ENCODE peak calls at places on chromosomes 3 and 15, in five cellular contexts. W, S, V, D and G are unnamed samples.

GRCh38 chr15:43229977-43230376 is 9.2 kb upstream of the EPB42 start:
- DNase-seq in W (peak), S (no peak), V (no peak), D (no peak), G (no peak)

GRCh38 chr15:69976366-69976994 is 121.2 kb downstream of the TLE3 start:
- DNase-seq in D (no peak), W (no peak), V (peak), S (peak), G (no peak)

GRCh38 chr15:92392966-92393286 is 755 bp upstream of the ST8SIA2 start:
- DNase-seq in S (no peak), D (peak), V (no peak), W (no peak), G (no peak)

GRCh38 chr3:171455603-171456550 is 4.3 kb downstream of the TNIK start:
- DNase-seq in V (no peak), W (peak), D (no peak), S (no peak), G (no peak)

GRCh38 chr3:36730965-36731364 is 33.4 kb downstream of the DCLK3 start:
- DNase-seq in D (no peak), V (no peak), W (no peak), S (no peak), G (no peak)

GRCh38 chr3:20700702-20701101 is 514.7 kb upstream of the SGO1 start:
- DNase-seq in D (no peak), S (no peak), V (no peak), W (no peak), G (no peak)

GRCh38 chr3:188510366-188510765 is 356.4 kb downstream of the LPP start:
- DNase-seq in S (no peak), V (no peak), D (no peak), W (no peak), G (no peak)

GRCh38 chr15:68258684-68259083 is 18.9 kb upstream of the FEM1B start:
- DNase-seq in W (no peak), S (no peak), V (peak), D (no peak), G (no peak)

GRCh38 chr15:88467935-88468528 is 524 bp downstream of the MRPS11 start:
- DNase-seq in S (peak), D (peak), V (no peak), W (no peak), G (no peak)

GRCh38 chr3:14200841-14201240 is 22.2 kb downstream of the LSM3 start:
- DNase-seq in D (no peak), S (no peak), V (no peak), W (no peak), G (no peak)

GRCh38 chr15:33344530-33344929 is 33.8 kb downstream of the RYR3 start:
- DNase-seq in S (no peak), W (no peak), V (no peak), D (no peak), G (no peak)

GRCh38 chr15:89907289-89907688 is 5.5 kb downstream of the ARPIN start:
- DNase-seq in S (no peak), W (no peak), V (no peak), D (no peak), G (no peak)

GRCh38 chr3:169264711-169265110 is 398.8 kb downstream of the MECOM start:
- DNase-seq in S (no peak), V (no peak), D (peak), W (peak), G (no peak)

GRCh38 chr3:31462050-31462569 is 70.6 kb upstream of the STT3B start:
- DNase-seq in V (no peak), D (no peak), S (no peak), W (no peak), G (no peak)

GRCh38 chr3:137012097-137012501 is 54.3 kb downstream of the IL20RB start:
- DNase-seq in D (no peak), V (no peak), S (no peak), W (no peak), G (no peak)

GRCh38 chr3:63051920-63052319 is 176.7 kb upstream of the CADPS start:
- DNase-seq in W (no peak), D (no peak), S (no peak), V (no peak), G (no peak)

GRCh38 chr15:70532536-70533186 is 230.7 kb downstream of the UACA start:
- DNase-seq in W (no peak), S (no peak), V (no peak), D (no peak), G (no peak)

GRCh38 chr3:132232231-132232792 is 84.9 kb upstream of the ACP3 start:
- DNase-seq in V (no peak), S (no peak), D (no peak), W (no peak), G (no peak)

GRCh38 chr15:101320501-101321052 is 25.5 kb upstream of the SNRPA1 start:
- DNase-seq in D (no peak), S (peak), W (peak), V (peak), G (peak)

GRCh38 chr3:177051419-177051818 is 145.9 kb downstream of the TBL1XR1 start:
- DNase-seq in W (no peak), V (no peak), D (peak), S (no peak), G (no peak)

GRCh38 chr3:13504161-13504831 is 24.2 kb downstream of the HDAC11 start:
- DNase-seq in V (no peak), S (no peak), W (peak), D (no peak), G (no peak)

GRCh38 chr3:12660196-12660595 is 3.7 kb downstream of the RAF1 start:
- DNase-seq in D (no peak), S (no peak), V (no peak), W (no peak), G (no peak)

GRCh38 chr3:159029306-159030026 is 227.6 kb downstream of the MFSD1 start:
- DNase-seq in S (no peak), W (no peak), V (no peak), D (no peak), G (no peak)

GRCh38 chr3:166455724-166456123 is 618.5 kb upstream of the BCHE start:
- DNase-seq in D (no peak), V (no peak), W (no peak), S (no peak), G (no peak)

GRCh38 chr3:186922224-186922623 is 8.1 kb upstream of the ST6GAL1 start:
- DNase-seq in S (no peak), V (no peak), W (no peak), D (no peak), G (no peak)

GRCh38 chr3:11718582-11719405 is 75.1 kb upstream of the VGLL4 start:
- DNase-seq in W (peak), S (peak), V (peak), D (peak), G (no peak)

GRCh38 chr15:51702710-51703109 is 21.4 kb downstream of the SCG3 start:
- DNase-seq in D (no peak), V (no peak), W (no peak), S (no peak), G (no peak)

DNA sequence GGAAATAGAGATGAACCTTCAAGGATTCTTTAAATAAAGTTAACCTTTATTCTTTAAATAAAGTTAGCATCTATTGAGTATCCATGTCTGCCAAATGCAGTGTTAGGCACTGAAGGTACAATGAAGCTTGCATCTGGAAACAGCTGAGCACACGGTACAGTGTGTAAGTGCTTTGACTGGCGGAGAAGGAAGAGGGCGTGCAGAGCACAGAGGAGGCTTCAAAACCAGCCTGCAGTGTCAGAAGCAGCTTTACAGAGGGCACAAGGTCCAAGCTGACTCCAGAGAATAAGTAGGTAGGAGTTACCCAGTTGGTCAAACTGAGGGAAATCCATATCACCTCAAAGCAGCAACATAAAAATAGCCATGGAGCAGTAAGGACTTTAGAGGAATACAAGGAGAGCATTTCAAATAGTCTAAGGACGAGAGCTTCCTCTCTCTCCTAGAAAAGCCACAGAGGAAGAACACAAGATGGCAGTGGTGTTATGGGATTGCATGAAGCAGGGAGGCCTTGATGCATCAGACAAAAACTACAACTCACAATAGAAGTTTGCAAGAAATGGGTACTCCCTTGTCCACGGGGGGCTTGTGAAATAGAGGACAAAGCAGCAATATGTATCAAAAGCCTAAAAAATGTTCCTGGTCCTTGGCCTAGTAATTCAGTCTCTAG is 60.3 kb upstream of the PPP2R3A start:
- DNase-seq in W (no peak), D (no peak), V (no peak), S (no peak), G (no peak)
- TF ChIP-seq CTCF in W (no peak), D (peak), V (no peak), S (no peak), G (no peak)

GRCh38 chr3:142127941-142128658 is 21.2 kb downstream of the TFDP2 start:
- DNase-seq in W (no peak), D (no peak), S (no peak), V (no peak), G (no peak)

GRCh38 chr3:142124243-142124642 is 25.1 kb downstream of the TFDP2 start:
- DNase-seq in S (no peak), W (no peak), D (no peak), V (no peak), G (no peak)

GRCh38 chr3:142134799-142135325 is 14.5 kb downstream of the TFDP2 start:
- DNase-seq in W (no peak), V (no peak), D (no peak), S (no peak), G (no peak)

GRCh38 chr3:142129516-142130171 is 19.7 kb downstream of the TFDP2 start:
- DNase-seq in V (no peak), S (no peak), W (no peak), D (no peak), G (no peak)
- TF ChIP-seq CTCF in V (no peak), S (peak), W (no peak), D (peak), G (no peak)

GRCh38 chr3:43699864-43700263 is 9.1 kb downstream of the ABHD5 start:
- DNase-seq in S (no peak), D (peak), V (no peak), W (no peak), G (no peak)
- TF ChIP-seq CTCF in S (no peak), D (peak), V (no peak), W (no peak), G (no peak)

GRCh38 chr15:62021991-62022600 is 38.2 kb downstream of the VPS13C start:
- DNase-seq in W (no peak), V (no peak), S (no peak), D (no peak), G (no peak)
- TF ChIP-seq CTCF in W (no peak), V (no peak), S (peak), D (peak), G (peak)

DNA sequence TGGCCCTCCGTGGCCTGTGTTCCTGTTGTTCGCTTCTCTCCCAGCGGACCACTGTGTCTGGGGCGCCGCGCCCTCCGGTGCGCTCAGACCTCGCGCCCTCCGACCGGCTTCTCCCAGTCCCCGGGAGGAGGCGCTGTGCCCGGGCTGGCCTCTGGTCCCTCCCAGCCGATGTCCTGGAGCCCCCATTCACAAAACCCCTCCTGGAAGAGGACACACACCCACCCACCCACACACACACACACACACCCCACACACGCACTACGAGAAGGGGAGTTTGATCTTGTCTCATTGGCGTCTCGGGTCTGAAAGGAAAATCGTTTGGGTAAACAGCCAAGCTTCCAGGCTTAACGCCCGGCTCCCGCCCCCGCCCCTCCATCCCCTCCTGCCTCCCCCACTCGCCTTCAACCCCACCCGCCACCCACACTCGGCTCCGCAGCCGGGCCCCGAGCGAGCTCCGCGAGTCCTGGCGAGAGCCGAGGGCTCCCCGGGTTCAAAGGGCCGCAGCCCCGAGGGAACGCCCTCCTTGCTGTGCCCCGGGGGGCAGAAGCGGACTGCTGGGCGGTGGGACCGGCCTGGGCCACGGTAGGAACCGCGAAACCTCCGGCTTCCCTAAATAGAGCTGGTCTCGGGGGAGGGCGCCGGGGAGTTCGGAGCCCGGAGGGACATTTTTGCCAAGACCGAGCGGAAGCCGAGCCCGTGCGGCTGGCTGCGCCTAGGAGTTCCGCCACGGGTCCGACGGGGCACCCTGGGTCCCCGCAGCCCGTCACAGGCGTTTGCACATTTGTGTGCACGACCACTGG is 23.6 kb downstream of the NR2F2 start:
- DNase-seq in V (no peak), W (peak), S (peak), D (no peak), G (no peak)
- TF ChIP-seq CTCF in V (peak), W (peak), S (peak), D (peak), G (no peak)

DNA sequence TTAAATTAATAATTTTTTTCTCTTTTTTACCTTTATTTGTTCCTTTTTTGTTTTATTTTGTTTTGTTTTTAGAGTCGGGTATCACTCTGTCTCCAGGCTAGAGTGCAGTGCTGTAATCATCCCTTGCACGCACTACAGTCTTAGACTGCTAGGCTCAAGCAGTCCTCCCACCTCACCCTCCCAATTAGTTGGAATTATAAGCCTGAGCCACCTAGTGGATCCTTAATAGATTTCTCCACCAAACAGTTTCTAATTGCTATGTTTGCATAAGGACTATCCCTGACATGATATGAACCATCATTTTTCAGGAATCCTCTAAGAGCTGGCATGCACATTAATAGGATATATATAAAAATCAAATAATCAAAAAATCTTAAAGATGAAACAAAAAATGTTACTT is 993.2 kb downstream of the OTOL1 start:
- DNase-seq in V (no peak), D (no peak), S (no peak), W (no peak), G (no peak)
- TF ChIP-seq CTCF in V (no peak), D (peak), S (no peak), W (no peak), G (no peak)

GRCh38 chr3:139113231-139113749 is 68.6 kb upstream of the PRR23C start:
- DNase-seq in V (no peak), W (no peak), S (no peak), D (no peak), G (no peak)
- TF ChIP-seq CTCF in V (no peak), W (no peak), S (no peak), D (no peak), G (no peak)

DNA sequence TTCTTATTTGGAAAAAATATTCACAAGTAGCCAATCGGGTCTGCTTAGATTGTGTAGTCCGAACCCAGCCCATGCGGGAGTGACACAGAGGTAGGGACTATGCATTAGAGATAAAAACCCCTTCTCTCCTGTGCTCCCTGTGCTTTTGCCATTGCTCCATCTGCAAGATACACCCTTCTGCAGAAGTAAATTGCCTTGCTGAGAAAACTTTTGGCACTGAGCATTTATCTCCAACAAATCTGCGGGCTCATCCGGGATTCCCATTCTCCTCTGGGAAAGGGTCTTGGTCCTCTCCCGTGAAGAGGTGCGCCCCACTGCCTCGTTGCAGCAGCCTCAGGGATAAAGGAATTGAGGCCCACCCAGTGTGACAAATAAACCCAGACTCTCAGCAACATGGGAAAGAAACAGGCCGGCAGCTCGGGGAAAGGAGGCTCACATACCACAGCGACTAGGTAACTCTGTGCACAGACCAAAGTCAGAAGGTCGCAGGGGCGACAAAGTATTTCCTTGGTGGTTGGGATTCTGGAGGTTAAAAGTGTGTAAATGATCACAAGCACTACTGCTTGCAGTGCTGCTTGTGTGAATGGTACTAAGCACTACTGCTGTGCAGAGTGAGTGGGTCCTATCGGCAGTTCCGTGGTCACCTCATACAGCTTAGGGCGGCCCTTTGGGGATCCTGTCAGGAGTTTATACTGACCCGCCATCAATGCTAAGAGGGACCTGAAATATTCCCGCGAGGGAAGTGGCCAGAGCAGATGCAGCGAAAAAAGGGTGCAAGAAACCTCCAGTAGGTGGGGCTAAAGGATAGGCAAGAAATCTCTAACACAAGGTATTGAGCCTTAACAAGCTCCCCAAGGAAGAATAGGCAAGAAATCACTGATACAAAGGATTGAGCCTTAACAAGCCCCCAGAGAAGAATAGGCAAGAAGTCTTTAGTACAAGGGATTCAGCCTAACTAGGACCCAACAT is 54.3 kb downstream of the GSK3B start:
- DNase-seq in D (no peak), W (no peak), S (no peak), V (no peak), G (no peak)
- TF ChIP-seq CTCF in D (peak), W (no peak), S (no peak), V (no peak), G (peak)

DNA sequence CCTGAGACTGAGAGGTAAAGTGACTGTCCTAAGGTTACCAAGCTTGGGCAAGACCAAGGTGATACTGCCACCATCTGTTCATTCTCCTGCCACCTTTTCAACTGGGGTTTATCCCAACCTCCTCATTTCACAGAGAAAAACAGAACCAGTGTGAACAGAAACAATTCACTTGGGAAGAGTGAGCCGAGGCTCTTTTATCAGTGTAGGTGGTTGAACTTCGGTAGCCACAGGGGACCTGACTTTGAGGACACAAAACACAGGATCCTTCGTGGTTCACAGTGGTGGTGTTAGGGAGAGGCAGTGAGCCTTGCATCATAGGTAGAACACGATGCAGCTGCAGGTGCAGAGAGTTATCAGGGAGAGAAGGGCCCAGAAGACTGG is 72.8 kb upstream of the ICE2 start:
- DNase-seq in S (no peak), V (no peak), D (no peak), W (no peak), G (no peak)
- TF ChIP-seq CTCF in S (no peak), V (no peak), D (no peak), W (no peak), G (no peak)